ENCODE peak calls at places on chromosome 5, in eight cellular contexts. H is fibroblast of pulmonary artery, X is GM12865, W is NCI-H2081, Y is heart left ventricle, L is T-cell, V is fibroblast of mammary gland, J is NCI-H524. N is an unnamed sample.

GRCh38 chr5:38935437-38935836 is 89.6 kb downstream of the OSMR start:
- DNase-seq in L (no peak), J (no peak), X (no peak), H (no peak), V (no peak), Y (no peak), W (no peak), N (no peak)

GRCh38 chr5:160092960-160093701 is 26.1 kb downstream of the PWWP2A start:
- DNase-seq in X (peak; percentile 69), V (no peak), L (no peak), Y (no peak), H (no peak), W (no peak), J (no peak), N (no peak)

GRCh38 chr5:54222336-54222735 is 88.0 kb downstream of the ARL15 start:
- DNase-seq in Y (no peak), V (no peak), X (no peak), W (no peak), J (no peak), H (no peak), L (no peak), N (no peak)

GRCh38 chr5:151686673-151687378 is at the start of gene SPARC:
- DNase-seq in L (no peak), Y (peak; percentile 85), X (peak; percentile 78), V (peak; percentile 98), H (peak; percentile 95), W (no peak), J (peak; percentile 50), N (peak; percentile 81)

GRCh38 chr5:172420215-172420934 is 34.0 kb downstream of the SH3PXD2B start:
- DNase-seq in V (peak; percentile 99), W (no peak), H (peak; percentile 98), Y (peak; percentile 61), L (no peak), J (no peak), X (peak; percentile 86), N (no peak)

GRCh38 chr5:140321796-140322195 is 18.9 kb upstream of the PFDN1 start:
- DNase-seq in X (peak; percentile 51), Y (peak; percentile 47), V (no peak), W (no peak), L (no peak), J (no peak), H (no peak), N (no peak)

GRCh38 chr5:53874409-53874808 is 314.0 kb downstream of the NDUFS4 start:
- DNase-seq in J (no peak), W (no peak), V (peak; percentile 61), Y (no peak), H (peak; percentile 38), L (no peak), X (no peak), N (no peak)

GRCh38 chr5:176381979-176382378 is 6.4 kb downstream of the NOP16 start:
- DNase-seq in X (no peak), J (no peak), W (no peak), Y (no peak), V (no peak), L (no peak), H (no peak), N (no peak)

GRCh38 chr5:86460519-86460918 is 157.2 kb upstream of the COX7C start:
- DNase-seq in V (no peak), J (no peak), W (no peak), X (no peak), Y (no peak), L (no peak), H (no peak), N (no peak)

GRCh38 chr5:36948041-36948440 is 71.5 kb downstream of the NIPBL start:
- DNase-seq in J (no peak), X (no peak), H (peak; percentile 35), L (no peak), Y (no peak), V (peak; percentile 53), W (no peak), N (no peak)

GRCh38 chr5:126527892-126528291 is 67.1 kb downstream of the ALDH7A1 start:
- DNase-seq in X (no peak), J (no peak), Y (no peak), H (peak; percentile 35), W (no peak), L (no peak), V (peak; percentile 52), N (peak; percentile 81)

GRCh38 chr5:57581222-57581621 is 98.6 kb upstream of the ACTBL2 start:
- DNase-seq in L (no peak), X (no peak), Y (no peak), J (no peak), V (peak; percentile 17), W (no peak), H (no peak), N (no peak)

GRCh38 chr5:150847334-150847695 is 994 bp downstream of the IRGM start:
- DNase-seq in L (no peak), J (no peak), V (no peak), Y (no peak), W (no peak), H (no peak), X (no peak), N (no peak)

GRCh38 chr5:9233712-9234111 is 312.2 kb downstream of the SEMA5A start:
- DNase-seq in X (no peak), V (no peak), J (no peak), H (peak; percentile 39), W (no peak), L (no peak), Y (no peak), N (no peak)

GRCh38 chr5:128254789-128255188 is 171.2 kb downstream of the SLC12A2 start:
- DNase-seq in J (no peak), Y (no peak), V (peak; percentile 64), H (peak; percentile 56), L (no peak), X (no peak), W (no peak), N (no peak)

GRCh38 chr5:126009566-126009965 is 413.6 kb upstream of the GRAMD2B start:
- DNase-seq in L (no peak), X (no peak), V (no peak), J (no peak), W (no peak), Y (no peak), H (no peak), N (no peak)

GRCh38 chr5:78779771-78780616 is 131.4 kb upstream of the LHFPL2 start:
- DNase-seq in V (peak; percentile 96), X (no peak), H (peak; percentile 84), J (peak; percentile 95), W (no peak), L (no peak), Y (no peak), N (no peak)

GRCh38 chr5:53503819-53504218 is 23.4 kb downstream of the FST start:
- DNase-seq in Y (no peak), L (no peak), J (no peak), V (peak; percentile 58), X (no peak), W (no peak), H (peak; percentile 48), N (no peak)

GRCh38 chr5:76986828-76987526 is 34.1 kb downstream of the CRHBP start:
- DNase-seq in Y (no peak), H (no peak), W (no peak), L (no peak), V (no peak), X (no peak), J (no peak), N (no peak)

GRCh38 chr5:149418910-149419531 is 39.9 kb upstream of the IL17B start:
- DNase-seq in Y (no peak), H (no peak), X (no peak), L (no peak), W (no peak), J (no peak), V (no peak), N (no peak)

GRCh38 chr5:151104795-151105194 is 24.0 kb upstream of the TNIP1 start:
- DNase-seq in Y (no peak), V (peak; percentile 88), X (no peak), H (peak; percentile 60), W (no peak), J (no peak), L (no peak), N (no peak)

GRCh38 chr5:127930311-127930710 is 153.3 kb upstream of the SLC12A2 start:
- DNase-seq in J (no peak), V (no peak), Y (no peak), X (no peak), H (peak; percentile 87), W (no peak), L (no peak), N (no peak)

GRCh38 chr5:43215073-43215631 is 23.1 kb downstream of the NIM1K start:
- DNase-seq in V (peak; percentile 89), X (no peak), W (no peak), H (peak; percentile 5), Y (no peak), J (peak; percentile 74), L (no peak), N (no peak)

GRCh38 chr5:5017827-5018559 is 122.1 kb upstream of the ADAMTS16 start:
- DNase-seq in V (peak; percentile 74), L (no peak), H (no peak), W (no peak), Y (no peak), J (no peak), X (peak; percentile 36), N (no peak)

GRCh38 chr5:66863343-66864170 is 267.4 kb downstream of the MAST4 start:
- DNase-seq in Y (no peak), X (no peak), H (no peak), J (no peak), V (no peak), W (no peak), L (no peak), N (no peak)